ENCODE peak calls at places on chromosomes 3 and 15, in seven cellular contexts. Q is H1, I is neuronal stem cell, O is H9, N is IMR-90, X is mesendoderm, H is trophoblast cell. F is an unnamed sample.

GRCh38 chr3:139473155-139473771 is 3.1 kb downstream of the RBP2 start:
- DNase-seq in Q (no peak), I (no peak), O (no peak), N (no peak), X (no peak), H (no peak), F (no peak)

GRCh38 chr3:141955163-141955562 is 78.7 kb downstream of the ATP1B3 start:
- DNase-seq in Q (no peak), I (peak; percentile 52), O (no peak), N (peak; percentile 37), X (no peak), H (no peak), F (peak; percentile 57)

GRCh38 chr3:177973241-177973840 is 562.9 kb upstream of the KCNMB2 start:
- DNase-seq in Q (no peak), I (no peak), O (no peak), N (peak; percentile 59), X (peak; percentile 10), H (peak; percentile 15), F (no peak)

GRCh38 chr3:188049890-188050530 is 103.9 kb upstream of the LPP start:
- DNase-seq in Q (no peak), I (no peak), O (no peak), N (no peak), X (no peak), H (no peak), F (no peak)

GRCh38 chr3:27686642-27687041 is 35.5 kb downstream of the EOMES start:
- DNase-seq in Q (no peak), I (no peak), O (no peak), N (peak; percentile 94), X (no peak), H (no peak), F (no peak)

GRCh38 chr3:72660270-72661114 is 187.8 kb downstream of the SHQ1 start:
- DNase-seq in Q (no peak), I (no peak), O (no peak), N (no peak), X (no peak), H (no peak), F (no peak)

GRCh38 chr3:141663993-141664392 is 74.1 kb upstream of the RNF7 start:
- DNase-seq in Q (no peak), I (no peak), O (no peak), N (peak; percentile 48), X (peak; percentile 42), H (no peak), F (peak; percentile 39)

GRCh38 chr3:184419171-184419570 is 39.3 kb downstream of the CHRD start:
- DNase-seq in Q (no peak), I (no peak), O (peak; percentile 28), N (no peak), X (peak; percentile 7), H (no peak), F (no peak)

GRCh38 chr3:14899993-14900618 is 47.3 kb upstream of the NR2C2 start:
- DNase-seq in Q (peak; percentile 17), I (no peak), O (peak; percentile 56), N (no peak), X (peak; percentile 60), H (no peak), F (no peak)

GRCh38 chr3:89107461-89108035 is at the start of gene EPHA3:
- DNase-seq in Q (peak; percentile 53), I (peak; percentile 57), O (peak; percentile 86), N (peak; percentile 58), X (peak; percentile 94), H (no peak), F (peak; percentile 63)

DNA sequence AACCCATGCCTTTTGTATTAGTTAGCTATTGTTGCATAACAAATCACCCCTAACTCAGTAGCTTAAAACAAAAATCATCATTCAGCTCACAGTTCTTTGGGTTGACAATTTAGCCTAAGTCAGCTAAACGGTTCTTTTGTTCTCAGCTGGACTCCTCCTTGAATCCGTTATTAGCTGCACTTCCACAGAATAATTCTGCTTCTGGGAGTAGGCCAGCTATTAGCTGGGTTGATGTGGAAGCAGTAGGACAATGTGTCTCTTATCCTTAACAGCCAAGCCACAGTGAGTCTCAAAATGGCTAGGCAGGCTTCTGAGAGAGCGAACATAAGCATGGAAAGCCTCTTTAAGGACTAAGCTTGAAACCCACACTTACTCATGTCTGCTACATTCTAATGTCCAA is 42.7 kb upstream of the ARPP21 start:
- DNase-seq in Q (no peak), I (peak; percentile 5), O (no peak), N (no peak), X (no peak), H (no peak), F (no peak)
- H3K27ac ChIP-seq in Q (no peak overlapping the region), I (peak overlapping the region; percentile 1), O (no peak overlapping the region), N (no peak overlapping the region), X (no peak overlapping the region), H (no peak overlapping the region), F (no peak overlapping the region)

GRCh38 chr3:11246663-11246970 is 25.6 kb upstream of the ATG7 start:
- DNase-seq in Q (no peak), I (no peak), O (no peak), N (no peak), X (no peak), H (no peak), F (no peak)

GRCh38 chr3:11245276-11245675 is 26.9 kb upstream of the ATG7 start:
- DNase-seq in Q (no peak), I (no peak), O (no peak), N (no peak), X (no peak), H (no peak), F (no peak)

GRCh38 chr3:11244131-11244677 is 28.0 kb upstream of the ATG7 start:
- DNase-seq in Q (no peak), I (no peak), O (no peak), N (peak; percentile 47), X (peak; percentile 30), H (peak; percentile 31), F (peak; percentile 53)

GRCh38 chr3:11247362-11247761 is 24.8 kb upstream of the ATG7 start:
- DNase-seq in Q (no peak), I (no peak), O (no peak), N (no peak), X (no peak), H (no peak), F (no peak)

DNA sequence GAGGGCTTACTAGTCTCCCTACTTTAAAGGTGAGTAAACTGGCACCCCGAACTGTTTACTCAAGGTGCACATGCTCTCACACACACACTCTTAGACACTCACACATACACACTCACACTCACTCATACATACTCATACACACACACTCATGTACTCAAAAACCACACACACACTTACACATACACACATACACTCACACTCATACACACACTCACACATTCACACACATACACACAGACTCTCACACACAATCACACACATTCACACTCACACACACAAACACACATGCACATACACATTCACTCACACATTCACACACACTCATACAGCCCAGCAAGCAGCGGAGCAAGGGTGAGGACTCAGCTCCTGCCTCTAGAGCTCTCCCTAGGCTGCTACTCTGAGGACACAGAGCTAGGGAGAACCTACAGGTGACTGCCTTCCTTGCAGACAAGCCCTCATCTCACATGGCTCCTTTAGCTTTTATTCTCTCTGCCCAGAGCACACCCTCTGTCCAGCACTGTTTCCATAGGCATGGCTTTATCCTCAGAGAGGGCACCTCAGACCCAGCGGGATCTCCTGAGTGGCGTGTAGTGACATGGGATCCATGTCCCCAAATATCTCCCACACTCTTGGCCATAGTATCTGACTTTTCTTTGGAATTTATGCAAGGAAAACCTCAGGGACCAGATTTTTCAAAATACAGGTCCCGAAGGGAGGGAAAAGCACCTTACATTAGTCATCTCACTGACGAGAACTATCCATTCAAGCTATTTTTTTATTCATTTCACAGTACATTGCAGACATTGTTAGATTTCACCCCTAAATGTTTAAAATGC is 26.2 kb upstream of the ATG7 start:
- DNase-seq in Q (no peak), I (no peak), O (no peak), N (no peak), X (peak; percentile 6), H (no peak), F (no peak)
- H3K18ac ChIP-seq in Q (no peak overlapping the region), I (no peak overlapping the region), O (no peak overlapping the region), N (no peak overlapping the region), X (no peak overlapping the region), H (no peak overlapping the region), F (no peak overlapping the region)

DNA sequence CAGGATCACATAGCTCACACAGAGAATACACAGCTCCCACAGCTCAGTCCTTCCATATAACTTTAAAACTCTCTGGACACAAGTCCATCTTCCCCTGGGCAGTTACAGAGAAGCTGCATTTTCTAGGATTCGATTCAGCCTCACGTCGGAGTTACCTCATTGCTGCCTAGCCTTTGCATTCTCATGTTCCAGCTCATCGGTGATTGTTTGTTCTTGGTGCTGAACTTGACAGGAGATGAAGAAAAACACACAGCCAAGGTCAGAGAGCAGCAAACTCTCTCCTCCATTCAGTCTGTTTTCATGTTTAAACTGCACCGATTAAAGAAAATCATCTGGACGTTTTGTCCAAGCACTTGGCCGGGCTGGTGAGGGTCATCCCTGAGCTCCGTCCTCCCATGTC is 375.5 kb upstream of the CFAP20DC start:
- DNase-seq in Q (no peak), I (no peak), O (no peak), N (peak; percentile 97), X (no peak), H (no peak), F (peak; percentile 96)
- H3K9ac ChIP-seq in Q (no peak overlapping the region), I (no peak overlapping the region), O (no peak overlapping the region), N (peak overlapping the region; percentile 15), X (no peak overlapping the region), H (no peak overlapping the region), F (peak overlapping the region; percentile 71)

GRCh38 chr15:92395176-92395521 is 1.5 kb downstream of the ST8SIA2 start:
- DNase-seq in Q (no peak), I (no peak), O (no peak), N (no peak), X (peak; percentile 31), H (no peak), F (no peak)

GRCh38 chr15:92393287-92393993 is at the start of gene ST8SIA2:
- DNase-seq in Q (no peak), I (peak; percentile 75), O (peak; percentile 76), N (no peak), X (peak; percentile 83), H (no peak), F (no peak)

GRCh38 chr15:92395557-92395956 is 1.9 kb downstream of the ST8SIA2 start:
- DNase-seq in Q (no peak), I (no peak), O (no peak), N (no peak), X (no peak), H (no peak), F (no peak)

GRCh38 chr15:92393994-92394326 is 279 bp downstream of the ST8SIA2 start:
- DNase-seq in Q (no peak), I (peak; percentile 49), O (no peak), N (no peak), X (peak; percentile 38), H (no peak), F (no peak)

DNA sequence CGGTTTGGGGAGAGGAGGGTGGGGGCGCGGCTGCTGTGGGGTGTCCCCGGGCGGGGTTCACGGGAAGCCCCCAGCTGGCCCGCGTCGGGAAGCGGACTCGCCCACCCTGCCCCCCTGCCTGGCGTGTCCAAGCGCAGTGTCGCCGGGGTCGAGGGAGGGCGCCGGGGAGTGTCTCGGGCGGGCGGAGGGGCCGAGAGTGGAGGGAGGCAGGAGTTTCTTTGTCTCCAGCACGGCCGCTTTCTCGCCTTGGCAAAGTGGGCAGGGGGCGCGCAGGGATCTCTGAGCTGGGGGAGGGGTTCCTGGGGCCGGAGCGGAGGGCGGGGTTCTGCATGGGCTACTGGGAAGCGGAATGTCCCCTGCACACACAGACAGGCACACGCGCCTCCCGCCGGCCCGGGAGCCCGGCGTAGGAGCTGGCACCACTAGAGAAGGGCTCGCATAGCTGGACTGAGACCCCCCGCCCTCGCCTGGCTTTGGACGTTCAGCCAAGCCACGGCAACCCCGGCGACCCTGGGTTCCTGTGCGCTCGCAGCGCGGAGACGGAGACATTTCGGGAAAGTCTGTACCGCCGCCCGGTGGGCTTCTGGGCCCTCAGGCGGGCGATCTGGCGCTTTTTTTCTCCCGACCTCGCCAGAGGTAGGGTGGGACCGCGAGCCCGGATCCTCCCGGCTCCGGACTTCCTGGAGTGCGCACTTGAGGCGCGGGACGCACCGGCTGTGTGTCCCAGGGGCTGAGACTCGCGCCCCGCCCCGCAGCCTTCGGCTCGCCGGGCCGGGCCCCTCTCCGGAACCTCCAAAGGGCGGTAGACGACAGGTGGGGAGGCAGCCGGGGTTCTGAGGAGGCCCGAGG is 870 bp downstream of the ST8SIA2 start:
- DNase-seq in Q (no peak), I (peak; percentile 67), O (peak; percentile 56), N (no peak), X (peak; percentile 60), H (no peak), F (no peak)
- H3K27ac ChIP-seq in Q (no peak overlapping the region), I (peak overlapping the region; percentile 78), O (no peak overlapping the region), N (no peak overlapping the region), X (peak overlapping the region; percentile 57), H (no peak overlapping the region), F (no peak overlapping the region)

F was measured in mesenchymal stem cell.